ENCODE peak calls at places on chromosomes 7 and 10, in seven cellular contexts. One of them, this sample, is unnamed.
A peak's percentile ranks its signal among the peaks of the same experiment; 100 is the strongest.

GRCh38 chr10:23522345-23522744 is 83.5 kb downstream of the OTUD1 start:
- DNase-seq in NCI-H1105: no peak
- DNase-seq in activated naive CD4-positive, alpha-beta T cell treated with anti-CD3 and anti-CD28 coated beads, Interleukin-2, amount 10 ng/mL, durations not matched to agents 7 days and 5 days: no peak
- DNase-seq in Calu3: peak; percentile 56
- DNase-seq in HCEC 1CT: peak; percentile 26
- DNase-seq in activated CD8-positive, alpha-beta memory T cell treated with anti-CD3 and anti-CD28 coated beads, Interleukin-2, amount 50 U/mL, for 48 hours: no peak
- DNase-seq in fibroblast of pulmonary artery: peak; percentile 7
- DNase-seq in this sample: no peak

GRCh38 chr7:127819975-127820778 is 168.2 kb downstream of the SND1 start:
- DNase-seq in activated naive CD4-positive, alpha-beta T cell treated with anti-CD3 and anti-CD28 coated beads, Interleukin-2, amount 10 ng/mL, durations not matched to agents 7 days and 5 days: no peak
- DNase-seq in fibroblast of pulmonary artery: peak; percentile 46
- DNase-seq in NCI-H1105: no peak
- DNase-seq in activated CD8-positive, alpha-beta memory T cell treated with anti-CD3 and anti-CD28 coated beads, Interleukin-2, amount 50 U/mL, for 48 hours: no peak
- DNase-seq in HCEC 1CT: peak; percentile 66
- DNase-seq in Calu3: no peak
- DNase-seq in this sample: peak; percentile 79

GRCh38 chr7:142790565-142790964 is 19.8 kb downstream of the PRSS2 start:
- DNase-seq in Calu3: no peak
- DNase-seq in fibroblast of pulmonary artery: no peak
- DNase-seq in activated CD8-positive, alpha-beta memory T cell treated with anti-CD3 and anti-CD28 coated beads, Interleukin-2, amount 50 U/mL, for 48 hours: no peak
- DNase-seq in HCEC 1CT: no peak
- DNase-seq in NCI-H1105: no peak
- DNase-seq in activated naive CD4-positive, alpha-beta T cell treated with anti-CD3 and anti-CD28 coated beads, Interleukin-2, amount 10 ng/mL, durations not matched to agents 7 days and 5 days: no peak
- DNase-seq in this sample: no peak

GRCh38 chr7:16484453-16485158 is 19.1 kb upstream of the SOSTDC1 start:
- DNase-seq in activated CD8-positive, alpha-beta memory T cell treated with anti-CD3 and anti-CD28 coated beads, Interleukin-2, amount 50 U/mL, for 48 hours: no peak
- DNase-seq in fibroblast of pulmonary artery: peak; percentile 80
- DNase-seq in HCEC 1CT: peak; percentile 34
- DNase-seq in Calu3: peak; percentile 73
- DNase-seq in activated naive CD4-positive, alpha-beta T cell treated with anti-CD3 and anti-CD28 coated beads, Interleukin-2, amount 10 ng/mL, durations not matched to agents 7 days and 5 days: no peak
- DNase-seq in NCI-H1105: no peak
- DNase-seq in this sample: peak; percentile 26

GRCh38 chr10:101331960-101332359 is 22.0 kb upstream of the BTRC start:
- DNase-seq in activated naive CD4-positive, alpha-beta T cell treated with anti-CD3 and anti-CD28 coated beads, Interleukin-2, amount 10 ng/mL, durations not matched to agents 7 days and 5 days: no peak
- DNase-seq in NCI-H1105: no peak
- DNase-seq in HCEC 1CT: no peak
- DNase-seq in Calu3: no peak
- DNase-seq in activated CD8-positive, alpha-beta memory T cell treated with anti-CD3 and anti-CD28 coated beads, Interleukin-2, amount 50 U/mL, for 48 hours: no peak
- DNase-seq in fibroblast of pulmonary artery: no peak
- DNase-seq in this sample: no peak

GRCh38 chr10:43264324-43264986 is 2.4 kb downstream of the RASGEF1A start:
- DNase-seq in NCI-H1105: no peak
- DNase-seq in HCEC 1CT: no peak
- DNase-seq in activated CD8-positive, alpha-beta memory T cell treated with anti-CD3 and anti-CD28 coated beads, Interleukin-2, amount 50 U/mL, for 48 hours: no peak
- DNase-seq in fibroblast of pulmonary artery: no peak
- DNase-seq in activated naive CD4-positive, alpha-beta T cell treated with anti-CD3 and anti-CD28 coated beads, Interleukin-2, amount 10 ng/mL, durations not matched to agents 7 days and 5 days: no peak
- DNase-seq in Calu3: no peak
- DNase-seq in this sample: no peak

GRCh38 chr10:5788969-5789368 is 24.3 kb downstream of the GDI2 start:
- DNase-seq in activated CD8-positive, alpha-beta memory T cell treated with anti-CD3 and anti-CD28 coated beads, Interleukin-2, amount 50 U/mL, for 48 hours: no peak
- DNase-seq in NCI-H1105: no peak
- DNase-seq in HCEC 1CT: no peak
- DNase-seq in activated naive CD4-positive, alpha-beta T cell treated with anti-CD3 and anti-CD28 coated beads, Interleukin-2, amount 10 ng/mL, durations not matched to agents 7 days and 5 days: peak; percentile 35
- DNase-seq in Calu3: no peak
- DNase-seq in fibroblast of pulmonary artery: no peak
- DNase-seq in this sample: no peak

GRCh38 chr10:20004087-20004523 is 187.9 kb downstream of the PLXDC2 start:
- DNase-seq in activated CD8-positive, alpha-beta memory T cell treated with anti-CD3 and anti-CD28 coated beads, Interleukin-2, amount 50 U/mL, for 48 hours: no peak
- DNase-seq in Calu3: no peak
- DNase-seq in fibroblast of pulmonary artery: peak; percentile 70
- DNase-seq in HCEC 1CT: no peak
- DNase-seq in activated naive CD4-positive, alpha-beta T cell treated with anti-CD3 and anti-CD28 coated beads, Interleukin-2, amount 10 ng/mL, durations not matched to agents 7 days and 5 days: no peak
- DNase-seq in NCI-H1105: no peak
- DNase-seq in this sample: peak; percentile 52

GRCh38 chr7:155972651-155973349 is 160.5 kb upstream of the SHH start:
- DNase-seq in HCEC 1CT: no peak
- DNase-seq in activated CD8-positive, alpha-beta memory T cell treated with anti-CD3 and anti-CD28 coated beads, Interleukin-2, amount 50 U/mL, for 48 hours: peak; percentile 30
- DNase-seq in NCI-H1105: no peak
- DNase-seq in fibroblast of pulmonary artery: no peak
- DNase-seq in activated naive CD4-positive, alpha-beta T cell treated with anti-CD3 and anti-CD28 coated beads, Interleukin-2, amount 10 ng/mL, durations not matched to agents 7 days and 5 days: no peak
- DNase-seq in Calu3: no peak
- DNase-seq in this sample: no peak

GRCh38 chr10:63431962-63432797 is 33.6 kb downstream of the JMJD1C start:
- DNase-seq in activated CD8-positive, alpha-beta memory T cell treated with anti-CD3 and anti-CD28 coated beads, Interleukin-2, amount 50 U/mL, for 48 hours: no peak
- DNase-seq in HCEC 1CT: no peak
- DNase-seq in NCI-H1105: no peak
- DNase-seq in activated naive CD4-positive, alpha-beta T cell treated with anti-CD3 and anti-CD28 coated beads, Interleukin-2, amount 10 ng/mL, durations not matched to agents 7 days and 5 days: no peak
- DNase-seq in Calu3: peak; percentile 8
- DNase-seq in fibroblast of pulmonary artery: peak; percentile 33
- DNase-seq in this sample: peak; percentile 46

GRCh38 chr7:42573904-42574692 is 337.1 kb upstream of the GLI3 start:
- DNase-seq in activated CD8-positive, alpha-beta memory T cell treated with anti-CD3 and anti-CD28 coated beads, Interleukin-2, amount 50 U/mL, for 48 hours: no peak
- DNase-seq in fibroblast of pulmonary artery: peak; percentile 33
- DNase-seq in NCI-H1105: no peak
- DNase-seq in Calu3: no peak
- DNase-seq in activated naive CD4-positive, alpha-beta T cell treated with anti-CD3 and anti-CD28 coated beads, Interleukin-2, amount 10 ng/mL, durations not matched to agents 7 days and 5 days: no peak
- DNase-seq in HCEC 1CT: peak; percentile 41
- DNase-seq in this sample: peak; percentile 58

GRCh38 chr7:7746419-7746818 is 28.0 kb upstream of the RPA3 start:
- DNase-seq in fibroblast of pulmonary artery: no peak
- DNase-seq in activated naive CD4-positive, alpha-beta T cell treated with anti-CD3 and anti-CD28 coated beads, Interleukin-2, amount 10 ng/mL, durations not matched to agents 7 days and 5 days: no peak
- DNase-seq in NCI-H1105: peak; percentile 74
- DNase-seq in HCEC 1CT: no peak
- DNase-seq in Calu3: no peak
- DNase-seq in activated CD8-positive, alpha-beta memory T cell treated with anti-CD3 and anti-CD28 coated beads, Interleukin-2, amount 50 U/mL, for 48 hours: no peak
- DNase-seq in this sample: no peak

GRCh38 chr10:13615650-13616049 is 28.9 kb downstream of the PRPF18 start:
- DNase-seq in activated CD8-positive, alpha-beta memory T cell treated with anti-CD3 and anti-CD28 coated beads, Interleukin-2, amount 50 U/mL, for 48 hours: no peak
- DNase-seq in Calu3: no peak
- DNase-seq in activated naive CD4-positive, alpha-beta T cell treated with anti-CD3 and anti-CD28 coated beads, Interleukin-2, amount 10 ng/mL, durations not matched to agents 7 days and 5 days: no peak
- DNase-seq in fibroblast of pulmonary artery: no peak
- DNase-seq in HCEC 1CT: no peak
- DNase-seq in NCI-H1105: no peak
- DNase-seq in this sample: no peak

GRCh38 chr10:97542169-97543024 is 30.2 kb upstream of the ANKRD2 start:
- DNase-seq in NCI-H1105: no peak
- DNase-seq in fibroblast of pulmonary artery: peak; percentile 98
- DNase-seq in activated naive CD4-positive, alpha-beta T cell treated with anti-CD3 and anti-CD28 coated beads, Interleukin-2, amount 10 ng/mL, durations not matched to agents 7 days and 5 days: no peak
- DNase-seq in HCEC 1CT: peak; percentile 88
- DNase-seq in activated CD8-positive, alpha-beta memory T cell treated with anti-CD3 and anti-CD28 coated beads, Interleukin-2, amount 50 U/mL, for 48 hours: peak; percentile 58
- DNase-seq in Calu3: peak; percentile 75
- DNase-seq in this sample: peak; percentile 97

GRCh38 chr7:46819819-46820218 is 762.1 kb downstream of the TNS3 start:
- DNase-seq in Calu3: no peak
- DNase-seq in activated naive CD4-positive, alpha-beta T cell treated with anti-CD3 and anti-CD28 coated beads, Interleukin-2, amount 10 ng/mL, durations not matched to agents 7 days and 5 days: no peak
- DNase-seq in HCEC 1CT: no peak
- DNase-seq in fibroblast of pulmonary artery: no peak
- DNase-seq in activated CD8-positive, alpha-beta memory T cell treated with anti-CD3 and anti-CD28 coated beads, Interleukin-2, amount 50 U/mL, for 48 hours: no peak
- DNase-seq in NCI-H1105: no peak
- DNase-seq in this sample: no peak

GRCh38 chr10:68861253-68861652 is 33.9 kb downstream of the STOX1 start:
- DNase-seq in HCEC 1CT: no peak
- DNase-seq in activated CD8-positive, alpha-beta memory T cell treated with anti-CD3 and anti-CD28 coated beads, Interleukin-2, amount 50 U/mL, for 48 hours: no peak
- DNase-seq in fibroblast of pulmonary artery: peak; percentile 4
- DNase-seq in Calu3: no peak
- DNase-seq in activated naive CD4-positive, alpha-beta T cell treated with anti-CD3 and anti-CD28 coated beads, Interleukin-2, amount 10 ng/mL, durations not matched to agents 7 days and 5 days: no peak
- DNase-seq in NCI-H1105: no peak
- DNase-seq in this sample: no peak

GRCh38 chr10:113108180-113108835 is 158.3 kb downstream of the TCF7L2 start:
- DNase-seq in fibroblast of pulmonary artery: no peak
- DNase-seq in NCI-H1105: no peak
- DNase-seq in HCEC 1CT: no peak
- DNase-seq in activated CD8-positive, alpha-beta memory T cell treated with anti-CD3 and anti-CD28 coated beads, Interleukin-2, amount 50 U/mL, for 48 hours: peak; percentile 78
- DNase-seq in Calu3: peak; percentile 28
- DNase-seq in activated naive CD4-positive, alpha-beta T cell treated with anti-CD3 and anti-CD28 coated beads, Interleukin-2, amount 10 ng/mL, durations not matched to agents 7 days and 5 days: peak; percentile 41
- DNase-seq in this sample: no peak

GRCh38 chr7:36749282-36749960 is 25.1 kb upstream of the AOAH start:
- DNase-seq in Calu3: no peak
- DNase-seq in activated naive CD4-positive, alpha-beta T cell treated with anti-CD3 and anti-CD28 coated beads, Interleukin-2, amount 10 ng/mL, durations not matched to agents 7 days and 5 days: no peak
- DNase-seq in HCEC 1CT: no peak
- DNase-seq in NCI-H1105: no peak
- DNase-seq in activated CD8-positive, alpha-beta memory T cell treated with anti-CD3 and anti-CD28 coated beads, Interleukin-2, amount 50 U/mL, for 48 hours: no peak
- DNase-seq in fibroblast of pulmonary artery: peak; percentile 73
- DNase-seq in this sample: peak; percentile 20

GRCh38 chr10:126041804-126042231 is 145.5 kb downstream of the FANK1 start:
- DNase-seq in fibroblast of pulmonary artery: peak; percentile 89
- DNase-seq in NCI-H1105: no peak
- DNase-seq in activated naive CD4-positive, alpha-beta T cell treated with anti-CD3 and anti-CD28 coated beads, Interleukin-2, amount 10 ng/mL, durations not matched to agents 7 days and 5 days: peak; percentile 60
- DNase-seq in HCEC 1CT: peak; percentile 5
- DNase-seq in activated CD8-positive, alpha-beta memory T cell treated with anti-CD3 and anti-CD28 coated beads, Interleukin-2, amount 50 U/mL, for 48 hours: peak; percentile 73
- DNase-seq in Calu3: peak; percentile 85
- DNase-seq in this sample: peak; percentile 97

GRCh38 chr7:29408841-29409243 is 154.8 kb upstream of the PRR15 start:
- DNase-seq in HCEC 1CT: peak; percentile 60
- DNase-seq in Calu3: peak; percentile 79
- DNase-seq in fibroblast of pulmonary artery: peak; percentile 82
- DNase-seq in activated CD8-positive, alpha-beta memory T cell treated with anti-CD3 and anti-CD28 coated beads, Interleukin-2, amount 50 U/mL, for 48 hours: peak; percentile 56
- DNase-seq in activated naive CD4-positive, alpha-beta T cell treated with anti-CD3 and anti-CD28 coated beads, Interleukin-2, amount 10 ng/mL, durations not matched to agents 7 days and 5 days: peak; percentile 58
- DNase-seq in NCI-H1105: peak; percentile 83
- DNase-seq in this sample: peak; percentile 76

GRCh38 chr7:69845721-69846495 is 247.6 kb downstream of the AUTS2 start:
- DNase-seq in HCEC 1CT: no peak
- DNase-seq in NCI-H1105: no peak
- DNase-seq in Calu3: no peak
- DNase-seq in activated naive CD4-positive, alpha-beta T cell treated with anti-CD3 and anti-CD28 coated beads, Interleukin-2, amount 10 ng/mL, durations not matched to agents 7 days and 5 days: no peak
- DNase-seq in activated CD8-positive, alpha-beta memory T cell treated with anti-CD3 and anti-CD28 coated beads, Interleukin-2, amount 50 U/mL, for 48 hours: no peak
- DNase-seq in fibroblast of pulmonary artery: no peak
- DNase-seq in this sample: no peak

GRCh38 chr10:122062831-122063674 is 74.1 kb downstream of the TACC2 start:
- DNase-seq in Calu3: peak; percentile 79
- DNase-seq in activated naive CD4-positive, alpha-beta T cell treated with anti-CD3 and anti-CD28 coated beads, Interleukin-2, amount 10 ng/mL, durations not matched to agents 7 days and 5 days: no peak
- DNase-seq in activated CD8-positive, alpha-beta memory T cell treated with anti-CD3 and anti-CD28 coated beads, Interleukin-2, amount 50 U/mL, for 48 hours: no peak
- DNase-seq in HCEC 1CT: peak; percentile 85
- DNase-seq in fibroblast of pulmonary artery: peak; percentile 96
- DNase-seq in NCI-H1105: no peak
- DNase-seq in this sample: peak; percentile 97

GRCh38 chr7:31917256-31917655 is 153.0 kb downstream of the PDE1C start:
- DNase-seq in Calu3: no peak
- DNase-seq in activated CD8-positive, alpha-beta memory T cell treated with anti-CD3 and anti-CD28 coated beads, Interleukin-2, amount 50 U/mL, for 48 hours: no peak
- DNase-seq in NCI-H1105: no peak
- DNase-seq in activated naive CD4-positive, alpha-beta T cell treated with anti-CD3 and anti-CD28 coated beads, Interleukin-2, amount 10 ng/mL, durations not matched to agents 7 days and 5 days: no peak
- DNase-seq in HCEC 1CT: no peak
- DNase-seq in fibroblast of pulmonary artery: no peak
- DNase-seq in this sample: no peak

GRCh38 chr7:71518880-71519279 is 386.9 kb downstream of the GALNT17 start:
- DNase-seq in fibroblast of pulmonary artery: no peak
- DNase-seq in Calu3: no peak
- DNase-seq in activated naive CD4-positive, alpha-beta T cell treated with anti-CD3 and anti-CD28 coated beads, Interleukin-2, amount 10 ng/mL, durations not matched to agents 7 days and 5 days: no peak
- DNase-seq in NCI-H1105: no peak
- DNase-seq in activated CD8-positive, alpha-beta memory T cell treated with anti-CD3 and anti-CD28 coated beads, Interleukin-2, amount 50 U/mL, for 48 hours: no peak
- DNase-seq in HCEC 1CT: no peak
- DNase-seq in this sample: no peak

GRCh38 chr10:8418631-8419030 is 364.1 kb downstream of the GATA3 start:
- DNase-seq in activated CD8-positive, alpha-beta memory T cell treated with anti-CD3 and anti-CD28 coated beads, Interleukin-2, amount 50 U/mL, for 48 hours: no peak
- DNase-seq in fibroblast of pulmonary artery: peak; percentile 56
- DNase-seq in NCI-H1105: no peak
- DNase-seq in Calu3: no peak
- DNase-seq in activated naive CD4-positive, alpha-beta T cell treated with anti-CD3 and anti-CD28 coated beads, Interleukin-2, amount 10 ng/mL, durations not matched to agents 7 days and 5 days: no peak
- DNase-seq in HCEC 1CT: no peak
- DNase-seq in this sample: peak; percentile 56

GRCh38 chr10:72242675-72243074 is 26.6 kb upstream of the ASCC1 start:
- DNase-seq in activated naive CD4-positive, alpha-beta T cell treated with anti-CD3 and anti-CD28 coated beads, Interleukin-2, amount 10 ng/mL, durations not matched to agents 7 days and 5 days: no peak
- DNase-seq in NCI-H1105: no peak
- DNase-seq in Calu3: no peak
- DNase-seq in activated CD8-positive, alpha-beta memory T cell treated with anti-CD3 and anti-CD28 coated beads, Interleukin-2, amount 50 U/mL, for 48 hours: no peak
- DNase-seq in HCEC 1CT: no peak
- DNase-seq in fibroblast of pulmonary artery: peak; percentile 97
- DNase-seq in this sample: peak; percentile 85

GRCh38 chr10:71880425-71881306 is 29.6 kb upstream of the PSAP start:
- DNase-seq in NCI-H1105: no peak
- DNase-seq in Calu3: no peak
- DNase-seq in activated CD8-positive, alpha-beta memory T cell treated with anti-CD3 and anti-CD28 coated beads, Interleukin-2, amount 50 U/mL, for 48 hours: no peak
- DNase-seq in HCEC 1CT: no peak
- DNase-seq in activated naive CD4-positive, alpha-beta T cell treated with anti-CD3 and anti-CD28 coated beads, Interleukin-2, amount 10 ng/mL, durations not matched to agents 7 days and 5 days: no peak
- DNase-seq in fibroblast of pulmonary artery: no peak
- DNase-seq in this sample: no peak

GRCh38 chr7:138924551-138925225 is 56.5 kb downstream of the KIAA1549 start:
- DNase-seq in HCEC 1CT: no peak
- DNase-seq in fibroblast of pulmonary artery: no peak
- DNase-seq in activated CD8-positive, alpha-beta memory T cell treated with anti-CD3 and anti-CD28 coated beads, Interleukin-2, amount 50 U/mL, for 48 hours: no peak
- DNase-seq in Calu3: no peak
- DNase-seq in activated naive CD4-positive, alpha-beta T cell treated with anti-CD3 and anti-CD28 coated beads, Interleukin-2, amount 10 ng/mL, durations not matched to agents 7 days and 5 days: no peak
- DNase-seq in NCI-H1105: no peak
- DNase-seq in this sample: no peak

GRCh38 chr10:96311180-96311697 is 7.0 kb downstream of the DNTT start:
- DNase-seq in Calu3: no peak
- DNase-seq in activated CD8-positive, alpha-beta memory T cell treated with anti-CD3 and anti-CD28 coated beads, Interleukin-2, amount 50 U/mL, for 48 hours: no peak
- DNase-seq in NCI-H1105: no peak
- DNase-seq in HCEC 1CT: no peak
- DNase-seq in fibroblast of pulmonary artery: no peak
- DNase-seq in activated naive CD4-positive, alpha-beta T cell treated with anti-CD3 and anti-CD28 coated beads, Interleukin-2, amount 10 ng/mL, durations not matched to agents 7 days and 5 days: no peak
- DNase-seq in this sample: no peak

GRCh38 chr7:130226333-130226732 is 18.7 kb downstream of the SSMEM1 start:
- DNase-seq in fibroblast of pulmonary artery: no peak
- DNase-seq in Calu3: no peak
- DNase-seq in activated CD8-positive, alpha-beta memory T cell treated with anti-CD3 and anti-CD28 coated beads, Interleukin-2, amount 50 U/mL, for 48 hours: no peak
- DNase-seq in activated naive CD4-positive, alpha-beta T cell treated with anti-CD3 and anti-CD28 coated beads, Interleukin-2, amount 10 ng/mL, durations not matched to agents 7 days and 5 days: no peak
- DNase-seq in NCI-H1105: no peak
- DNase-seq in HCEC 1CT: no peak
- DNase-seq in this sample: no peak

GRCh38 chr7:151984612-151985011 is 28.4 kb downstream of the GALNTL5 start:
- DNase-seq in HCEC 1CT: no peak
- DNase-seq in activated naive CD4-positive, alpha-beta T cell treated with anti-CD3 and anti-CD28 coated beads, Interleukin-2, amount 10 ng/mL, durations not matched to agents 7 days and 5 days: no peak
- DNase-seq in NCI-H1105: no peak
- DNase-seq in Calu3: no peak
- DNase-seq in fibroblast of pulmonary artery: no peak
- DNase-seq in activated CD8-positive, alpha-beta memory T cell treated with anti-CD3 and anti-CD28 coated beads, Interleukin-2, amount 50 U/mL, for 48 hours: no peak
- DNase-seq in this sample: no peak

GRCh38 chr7:64183126-64183742 is 23.8 kb upstream of the ZNF735 start:
- DNase-seq in activated naive CD4-positive, alpha-beta T cell treated with anti-CD3 and anti-CD28 coated beads, Interleukin-2, amount 10 ng/mL, durations not matched to agents 7 days and 5 days: peak; percentile 27
- DNase-seq in NCI-H1105: peak; percentile 8
- DNase-seq in HCEC 1CT: no peak
- DNase-seq in Calu3: no peak
- DNase-seq in activated CD8-positive, alpha-beta memory T cell treated with anti-CD3 and anti-CD28 coated beads, Interleukin-2, amount 50 U/mL, for 48 hours: peak; percentile 84
- DNase-seq in fibroblast of pulmonary artery: no peak
- DNase-seq in this sample: no peak

GRCh38 chr10:70915206-70915605 is 26.8 kb upstream of the PCBD1 start:
- DNase-seq in fibroblast of pulmonary artery: no peak
- DNase-seq in HCEC 1CT: no peak
- DNase-seq in Calu3: no peak
- DNase-seq in activated naive CD4-positive, alpha-beta T cell treated with anti-CD3 and anti-CD28 coated beads, Interleukin-2, amount 10 ng/mL, durations not matched to agents 7 days and 5 days: no peak
- DNase-seq in activated CD8-positive, alpha-beta memory T cell treated with anti-CD3 and anti-CD28 coated beads, Interleukin-2, amount 50 U/mL, for 48 hours: no peak
- DNase-seq in NCI-H1105: no peak
- DNase-seq in this sample: no peak

GRCh38 chr10:31034041-31034918 is 2.6 kb upstream of the ZNF438 start:
- DNase-seq in Calu3: peak; percentile 24
- DNase-seq in activated CD8-positive, alpha-beta memory T cell treated with anti-CD3 and anti-CD28 coated beads, Interleukin-2, amount 50 U/mL, for 48 hours: no peak
- DNase-seq in activated naive CD4-positive, alpha-beta T cell treated with anti-CD3 and anti-CD28 coated beads, Interleukin-2, amount 10 ng/mL, durations not matched to agents 7 days and 5 days: no peak
- DNase-seq in NCI-H1105: no peak
- DNase-seq in HCEC 1CT: peak; percentile 98
- DNase-seq in fibroblast of pulmonary artery: peak; percentile 93
- DNase-seq in this sample: peak; percentile 94

GRCh38 chr7:16135628-16136027 is 285.7 kb downstream of the CRPPA start:
- DNase-seq in NCI-H1105: no peak
- DNase-seq in fibroblast of pulmonary artery: no peak
- DNase-seq in Calu3: no peak
- DNase-seq in activated naive CD4-positive, alpha-beta T cell treated with anti-CD3 and anti-CD28 coated beads, Interleukin-2, amount 10 ng/mL, durations not matched to agents 7 days and 5 days: no peak
- DNase-seq in activated CD8-positive, alpha-beta memory T cell treated with anti-CD3 and anti-CD28 coated beads, Interleukin-2, amount 50 U/mL, for 48 hours: no peak
- DNase-seq in HCEC 1CT: no peak
- DNase-seq in this sample: no peak

GRCh38 chr7:34851431-34851830 is 185.9 kb downstream of the DPY19L1 start:
- DNase-seq in activated naive CD4-positive, alpha-beta T cell treated with anti-CD3 and anti-CD28 coated beads, Interleukin-2, amount 10 ng/mL, durations not matched to agents 7 days and 5 days: no peak
- DNase-seq in fibroblast of pulmonary artery: no peak
- DNase-seq in NCI-H1105: no peak
- DNase-seq in Calu3: no peak
- DNase-seq in activated CD8-positive, alpha-beta memory T cell treated with anti-CD3 and anti-CD28 coated beads, Interleukin-2, amount 50 U/mL, for 48 hours: no peak
- DNase-seq in HCEC 1CT: no peak
- DNase-seq in this sample: no peak

This sample was measured in mesenchymal stem cell.